ENCODE peak calls at places on chromosome 10, in four cellular contexts. One of them, this sample, is unnamed.

GRCh38 chr10:114526497-114527238 is 122.4 kb upstream of the AFAP1L2 start:
- DNase-seq in right cardiac atrium: peak; percentile 89
- DNase-seq in esophagus squamous epithelium: peak; percentile 57
- DNase-seq in heart left ventricle: peak; percentile 79
- DNase-seq in this sample: peak; percentile 60

GRCh38 chr10:72099054-72099921 is 10.9 kb upstream of the SPOCK2 start:
- DNase-seq in right cardiac atrium: no peak
- DNase-seq in esophagus squamous epithelium: no peak
- DNase-seq in heart left ventricle: no peak
- DNase-seq in this sample: no peak

GRCh38 chr10:98394855-98395440 is 20.0 kb downstream of the PYROXD2 start:
- DNase-seq in right cardiac atrium: no peak
- DNase-seq in esophagus squamous epithelium: no peak
- DNase-seq in heart left ventricle: no peak
- DNase-seq in this sample: no peak

GRCh38 chr10:36393800-36394199 is 731.6 kb upstream of the ANKRD30A start:
- DNase-seq in right cardiac atrium: no peak
- DNase-seq in esophagus squamous epithelium: no peak
- DNase-seq in heart left ventricle: no peak
- DNase-seq in this sample: no peak

GRCh38 chr10:110436554-110437350 is 61.0 kb upstream of the DUSP5 start:
- DNase-seq in right cardiac atrium: no peak
- DNase-seq in esophagus squamous epithelium: no peak
- DNase-seq in heart left ventricle: no peak
- DNase-seq in this sample: no peak

GRCh38 chr10:26386800-26387199 is 51.3 kb upstream of the APBB1IP start:
- DNase-seq in right cardiac atrium: no peak
- DNase-seq in esophagus squamous epithelium: no peak
- DNase-seq in heart left ventricle: no peak
- DNase-seq in this sample: no peak

GRCh38 chr10:78862328-78862640 is 206.5 kb upstream of the ZMIZ1 start:
- DNase-seq in right cardiac atrium: no peak
- DNase-seq in esophagus squamous epithelium: no peak
- DNase-seq in heart left ventricle: no peak
- DNase-seq in this sample: no peak

GRCh38 chr10:50538473-50539398 is 85.0 kb downstream of the SGMS1 start:
- DNase-seq in right cardiac atrium: peak; percentile 47
- DNase-seq in esophagus squamous epithelium: no peak
- DNase-seq in heart left ventricle: no peak
- DNase-seq in this sample: no peak

GRCh38 chr10:108755661-108756060 is 1167.7 kb downstream of the XPNPEP1 start:
- DNase-seq in right cardiac atrium: no peak
- DNase-seq in esophagus squamous epithelium: no peak
- DNase-seq in heart left ventricle: no peak
- DNase-seq in this sample: no peak

GRCh38 chr10:118953598-118953997 is 75.9 kb upstream of the NANOS1 start:
- DNase-seq in right cardiac atrium: no peak
- DNase-seq in esophagus squamous epithelium: no peak
- DNase-seq in heart left ventricle: no peak
- DNase-seq in this sample: peak; percentile 10

GRCh38 chr10:122460891-122461293 is 461 bp upstream of the HTRA1 start:
- DNase-seq in right cardiac atrium: peak; percentile 60
- DNase-seq in esophagus squamous epithelium: no peak
- DNase-seq in heart left ventricle: no peak
- DNase-seq in this sample: no peak

GRCh38 chr10:92822060-92822634 is 26.2 kb upstream of the EXOC6 start:
- DNase-seq in right cardiac atrium: no peak
- DNase-seq in esophagus squamous epithelium: no peak
- DNase-seq in heart left ventricle: no peak
- DNase-seq in this sample: no peak

GRCh38 chr10:69818676-69819239 is 17.1 kb downstream of the COL13A1 start:
- DNase-seq in right cardiac atrium: no peak
- DNase-seq in esophagus squamous epithelium: no peak
- DNase-seq in heart left ventricle: no peak
- DNase-seq in this sample: no peak

GRCh38 chr10:3813986-3814831 is 29.2 kb upstream of the KLF6 start:
- DNase-seq in right cardiac atrium: no peak
- DNase-seq in esophagus squamous epithelium: no peak
- DNase-seq in heart left ventricle: no peak
- DNase-seq in this sample: no peak

GRCh38 chr10:131979821-131980270 is 1.9 kb downstream of the BNIP3 start:
- DNase-seq in right cardiac atrium: peak; percentile 82
- DNase-seq in esophagus squamous epithelium: no peak
- DNase-seq in heart left ventricle: peak; percentile 79
- DNase-seq in this sample: no peak

GRCh38 chr10:131202964-131203363 is 108.6 kb downstream of the TCERG1L start:
- DNase-seq in right cardiac atrium: no peak
- DNase-seq in esophagus squamous epithelium: no peak
- DNase-seq in heart left ventricle: no peak
- DNase-seq in this sample: peak; percentile 15

GRCh38 chr10:125547010-125547650 is 135.8 kb downstream of the TEX36 start:
- DNase-seq in right cardiac atrium: no peak
- DNase-seq in esophagus squamous epithelium: no peak
- DNase-seq in heart left ventricle: no peak
- DNase-seq in this sample: no peak

GRCh38 chr10:22713853-22714523 is 390 bp downstream of the PIP4K2A start:
- DNase-seq in right cardiac atrium: no peak
- DNase-seq in esophagus squamous epithelium: no peak
- DNase-seq in heart left ventricle: peak; percentile 76
- DNase-seq in this sample: no peak

GRCh38 chr10:72889391-72889831 is 4.1 kb upstream of the OIT3 start:
- DNase-seq in right cardiac atrium: no peak
- DNase-seq in esophagus squamous epithelium: no peak
- DNase-seq in heart left ventricle: no peak
- DNase-seq in this sample: peak; percentile 53

GRCh38 chr10:132514841-132515521 is 22.6 kb upstream of the INPP5A start:
- DNase-seq in right cardiac atrium: peak; percentile 52
- DNase-seq in esophagus squamous epithelium: no peak
- DNase-seq in heart left ventricle: peak; percentile 62
- DNase-seq in this sample: no peak

GRCh38 chr10:5293691-5294550 is 70.8 kb upstream of the UCN3 start:
- DNase-seq in right cardiac atrium: peak; percentile 85
- DNase-seq in esophagus squamous epithelium: no peak
- DNase-seq in heart left ventricle: peak; percentile 84
- DNase-seq in this sample: no peak

GRCh38 chr10:43287056-43288007 is 20.5 kb upstream of the RASGEF1A start:
- DNase-seq in right cardiac atrium: no peak
- DNase-seq in esophagus squamous epithelium: no peak
- DNase-seq in heart left ventricle: no peak
- DNase-seq in this sample: peak; percentile 87

GRCh38 chr10:29688230-29688634 is 53.5 kb upstream of the SVIL start:
- DNase-seq in right cardiac atrium: no peak
- DNase-seq in esophagus squamous epithelium: no peak
- DNase-seq in heart left ventricle: no peak
- DNase-seq in this sample: no peak

GRCh38 chr10:116688241-116688711 is 54.1 kb downstream of the HSPA12A start:
- DNase-seq in right cardiac atrium: peak; percentile 69
- DNase-seq in esophagus squamous epithelium: no peak
- DNase-seq in heart left ventricle: no peak
- DNase-seq in this sample: peak; percentile 31

GRCh38 chr10:64396105-64396504 is 874.9 kb downstream of the REEP3 start:
- DNase-seq in right cardiac atrium: no peak
- DNase-seq in esophagus squamous epithelium: no peak
- DNase-seq in heart left ventricle: no peak
- DNase-seq in this sample: no peak

GRCh38 chr10:101995451-101996063 is 60.4 kb downstream of the ARMH3 start:
- DNase-seq in right cardiac atrium: no peak
- DNase-seq in esophagus squamous epithelium: no peak
- DNase-seq in heart left ventricle: no peak
- DNase-seq in this sample: no peak

GRCh38 chr10:21158301-21158700 is 261.2 kb upstream of the NEBL start:
- DNase-seq in right cardiac atrium: no peak
- DNase-seq in esophagus squamous epithelium: no peak
- DNase-seq in heart left ventricle: no peak
- DNase-seq in this sample: no peak

GRCh38 chr10:71357792-71358265 is 38.8 kb downstream of the SLC29A3 start:
- DNase-seq in right cardiac atrium: no peak
- DNase-seq in esophagus squamous epithelium: no peak
- DNase-seq in heart left ventricle: no peak
- DNase-seq in this sample: no peak

GRCh38 chr10:77592946-77593636 is 44.5 kb downstream of the KCNMA1 start:
- DNase-seq in right cardiac atrium: no peak
- DNase-seq in esophagus squamous epithelium: no peak
- DNase-seq in heart left ventricle: no peak
- DNase-seq in this sample: no peak

GRCh38 chr10:122417667-122418066 is 36.8 kb upstream of the ARMS2 start:
- DNase-seq in right cardiac atrium: no peak
- DNase-seq in esophagus squamous epithelium: no peak
- DNase-seq in heart left ventricle: no peak
- DNase-seq in this sample: no peak

GRCh38 chr10:44922021-44922420 is 10.9 kb downstream of the TMEM72 start:
- DNase-seq in right cardiac atrium: no peak
- DNase-seq in esophagus squamous epithelium: no peak
- DNase-seq in heart left ventricle: no peak
- DNase-seq in this sample: no peak

GRCh38 chr10:68826764-68827591 is at the start of gene STOX1:
- DNase-seq in right cardiac atrium: peak; percentile 73
- DNase-seq in esophagus squamous epithelium: no peak
- DNase-seq in heart left ventricle: peak; percentile 76
- DNase-seq in this sample: peak; percentile 62

GRCh38 chr10:109992485-109992884 is 15.3 kb upstream of the ADD3 start:
- DNase-seq in right cardiac atrium: no peak
- DNase-seq in esophagus squamous epithelium: no peak
- DNase-seq in heart left ventricle: no peak
- DNase-seq in this sample: no peak

GRCh38 chr10:91636892-91637291 is 4.0 kb upstream of the PPP1R3C start:
- DNase-seq in right cardiac atrium: no peak
- DNase-seq in esophagus squamous epithelium: no peak
- DNase-seq in heart left ventricle: no peak
- DNase-seq in this sample: no peak

GRCh38 chr10:102645388-102645740 is 1.1 kb downstream of the TRIM8 start:
- DNase-seq in right cardiac atrium: peak; percentile 88
- DNase-seq in esophagus squamous epithelium: no peak
- DNase-seq in heart left ventricle: peak; percentile 84
- DNase-seq in this sample: peak; percentile 78

GRCh38 chr10:127148066-127148932 is 48.1 kb downstream of the INSYN2A start:
- DNase-seq in right cardiac atrium: no peak
- DNase-seq in esophagus squamous epithelium: no peak
- DNase-seq in heart left ventricle: no peak
- DNase-seq in this sample: no peak
- H3K4me3 ChIP-seq in right cardiac atrium: no peak overlapping the region
- H3K4me3 ChIP-seq in esophagus squamous epithelium: no peak overlapping the region
- H3K4me3 ChIP-seq in heart left ventricle: no peak overlapping the region
- H3K4me3 ChIP-seq in this sample: no peak overlapping the region

GRCh38 chr10:49304137-49304536 is 5.2 kb downstream of the C10orf71 start:
- DNase-seq in right cardiac atrium: no peak
- DNase-seq in esophagus squamous epithelium: no peak
- DNase-seq in heart left ventricle: no peak
- DNase-seq in this sample: no peak
- H3K4me3 ChIP-seq in right cardiac atrium: no peak overlapping the region
- H3K4me3 ChIP-seq in esophagus squamous epithelium: no peak overlapping the region
- H3K4me3 ChIP-seq in heart left ventricle: no peak overlapping the region
- H3K4me3 ChIP-seq in this sample: no peak overlapping the region

DNA sequence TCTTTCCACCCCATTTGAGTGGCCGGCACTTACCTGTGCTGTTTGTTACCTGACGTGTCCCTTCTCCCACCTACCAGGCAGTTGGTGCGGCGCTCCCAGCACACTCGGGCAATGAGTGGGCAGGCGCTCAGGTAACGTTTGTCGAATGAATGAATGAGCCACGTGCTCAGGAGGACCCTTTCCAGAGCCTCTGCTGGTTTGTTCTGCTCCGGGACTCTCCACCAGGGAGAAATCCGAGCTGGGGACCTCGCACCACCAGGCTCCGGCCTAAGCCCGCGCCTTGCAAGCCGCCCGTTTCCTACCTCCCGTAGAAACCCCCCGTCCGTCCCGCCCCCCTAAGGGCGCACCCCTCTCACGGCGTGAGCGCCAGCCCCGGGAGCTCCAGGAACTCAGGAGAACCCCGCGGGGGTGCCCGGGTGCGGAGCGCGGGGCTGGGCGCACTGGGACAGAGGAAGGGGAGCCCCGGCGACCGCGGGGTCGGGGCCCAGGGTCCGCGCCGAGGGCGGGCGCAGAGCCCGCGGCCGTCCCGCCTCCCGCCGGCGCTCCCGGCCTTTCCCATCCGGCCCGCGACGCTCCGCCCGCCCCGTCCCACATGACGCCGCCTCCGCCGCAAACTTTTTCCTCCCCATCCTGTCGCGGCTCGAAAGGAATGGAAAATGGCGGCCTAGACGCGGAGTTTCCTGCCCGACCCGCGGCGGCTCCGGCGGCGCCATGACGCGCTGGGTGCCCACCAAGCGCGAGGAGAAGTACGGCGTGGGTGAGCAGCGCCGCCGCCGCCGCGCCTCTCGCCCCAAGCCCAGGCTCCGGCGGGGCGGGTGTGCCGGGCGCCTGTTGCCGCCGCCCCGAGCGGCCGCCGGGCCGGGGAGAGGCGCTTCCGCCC is at the start of gene DOCK1:
- DNase-seq in right cardiac atrium: peak; percentile 90
- DNase-seq in esophagus squamous epithelium: no peak
- DNase-seq in heart left ventricle: peak; percentile 81
- DNase-seq in this sample: peak; percentile 71
- H3K4me3 ChIP-seq in right cardiac atrium: peak within 1 kb of the TSS; percentile 97
- H3K4me3 ChIP-seq in esophagus squamous epithelium: peak within 1 kb of the TSS; percentile 92
- H3K4me3 ChIP-seq in heart left ventricle: peak within 1 kb of the TSS; percentile 67
- H3K4me3 ChIP-seq in this sample: peak within 1 kb of the TSS; percentile 86

DNA sequence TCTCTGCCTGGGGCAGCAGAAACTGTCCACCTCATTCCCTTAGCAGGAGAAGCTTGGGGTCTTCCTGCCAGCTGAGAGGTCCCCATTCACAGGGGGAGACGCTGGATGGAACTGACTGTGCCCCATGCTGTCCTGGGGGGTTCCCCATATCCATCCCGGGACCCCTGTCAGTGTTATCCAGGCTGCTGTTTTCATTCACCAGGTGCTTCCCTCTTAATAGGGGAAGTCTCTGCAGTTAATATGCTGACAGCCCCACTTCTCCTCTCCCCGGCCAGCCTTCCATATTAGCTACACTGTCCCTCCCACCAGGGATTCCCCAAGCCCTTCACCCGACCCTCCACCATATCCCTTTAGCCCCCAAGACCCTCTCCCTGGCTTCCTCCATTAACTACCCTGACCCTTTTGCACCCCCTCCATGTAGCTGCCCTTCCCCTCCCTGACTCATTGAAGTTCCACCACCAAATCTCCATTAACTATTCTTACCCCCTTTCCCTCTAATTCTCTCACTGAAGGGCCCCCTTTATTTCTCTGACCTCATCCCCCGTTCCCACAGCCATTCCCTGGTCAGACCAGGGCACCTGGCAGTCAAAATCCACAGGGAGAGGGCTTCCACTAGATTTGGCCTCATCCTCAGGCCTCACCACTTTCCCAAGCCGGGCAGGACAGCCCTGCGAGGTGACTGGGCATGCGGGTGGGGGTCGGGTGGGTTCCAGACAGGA is 92.0 kb upstream of the PAX2 start:
- DNase-seq in right cardiac atrium: no peak
- DNase-seq in esophagus squamous epithelium: no peak
- DNase-seq in heart left ventricle: no peak
- DNase-seq in this sample: no peak
- H3K4me3 ChIP-seq in right cardiac atrium: peak overlapping the region; percentile 52
- H3K4me3 ChIP-seq in esophagus squamous epithelium: no peak overlapping the region
- H3K4me3 ChIP-seq in heart left ventricle: no peak overlapping the region
- H3K4me3 ChIP-seq in this sample: no peak overlapping the region